ENCODE peak calls at places on chromosome 2, in four cellular contexts. Z is A549, H is K562, P is HepG2. S is an unnamed sample.

GRCh38 chr2:223587301-223587700 is 14.9 kb downstream of the SCG2 start:
- DNase-seq in Z (no peak), H (no peak), P (no peak), S (no peak)

GRCh38 chr2:113216321-113216720 is 42.5 kb downstream of the PSD4 start:
- DNase-seq in Z (no peak), H (no peak), P (no peak), S (no peak)

GRCh38 chr2:189657867-189658266 is 3.4 kb upstream of the ASNSD1 start:
- DNase-seq in Z (no peak), H (peak; percentile 14), P (no peak), S (peak; percentile 47)

GRCh38 chr2:142682528-142682927 is 194.9 kb upstream of the KYNU start:
- DNase-seq in Z (peak; percentile 13), H (no peak), P (peak; percentile 32), S (no peak)

GRCh38 chr2:70181363-70181956 is 9.4 kb downstream of the C2orf42 start:
- DNase-seq in Z (no peak), H (no peak), P (no peak), S (peak; percentile 88)

GRCh38 chr2:127138281-127138680 is 31.3 kb upstream of the BIN1 start:
- DNase-seq in Z (no peak), H (no peak), P (no peak), S (no peak)

GRCh38 chr2:100978582-100979051 is 23.5 kb upstream of the RPL31 start:
- DNase-seq in Z (no peak), H (no peak), P (no peak), S (no peak)

GRCh38 chr2:207354466-207354865 is 175.3 kb upstream of the CREB1 start:
- DNase-seq in Z (no peak), H (no peak), P (no peak), S (no peak)

GRCh38 chr2:134399096-134399495 is 145.2 kb downstream of the MGAT5 start:
- DNase-seq in Z (no peak), H (no peak), P (no peak), S (no peak)

GRCh38 chr2:23586691-23587090 is 201.7 kb downstream of the KLHL29 start:
- DNase-seq in Z (no peak), H (no peak), P (no peak), S (no peak)

GRCh38 chr2:222707689-222708273 is 36.3 kb downstream of the MOGAT1 start:
- DNase-seq in Z (no peak), H (no peak), P (peak; percentile 83), S (no peak)

GRCh38 chr2:16123881-16124780 is 183.8 kb downstream of the MYCN start:
- DNase-seq in Z (no peak), H (no peak), P (no peak), S (no peak)

GRCh38 chr2:168194784-168195522 is 52.4 kb downstream of the STK39 start:
- DNase-seq in Z (no peak), H (no peak), P (no peak), S (peak; percentile 28)

GRCh38 chr2:159872353-159872752 is 74.3 kb upstream of the CD302 start:
- DNase-seq in Z (no peak), H (no peak), P (no peak), S (no peak)

GRCh38 chr2:159875083-159875482 is 77.1 kb upstream of the CD302 start:
- DNase-seq in Z (no peak), H (no peak), P (no peak), S (no peak)

GRCh38 chr2:159867557-159868330 is 69.7 kb upstream of the CD302 start:
- DNase-seq in Z (no peak), H (no peak), P (no peak), S (no peak)

GRCh38 chr2:159879061-159879604 is 81.1 kb upstream of the CD302 start:
- DNase-seq in Z (no peak), H (no peak), P (no peak), S (peak; percentile 77)

DNA sequence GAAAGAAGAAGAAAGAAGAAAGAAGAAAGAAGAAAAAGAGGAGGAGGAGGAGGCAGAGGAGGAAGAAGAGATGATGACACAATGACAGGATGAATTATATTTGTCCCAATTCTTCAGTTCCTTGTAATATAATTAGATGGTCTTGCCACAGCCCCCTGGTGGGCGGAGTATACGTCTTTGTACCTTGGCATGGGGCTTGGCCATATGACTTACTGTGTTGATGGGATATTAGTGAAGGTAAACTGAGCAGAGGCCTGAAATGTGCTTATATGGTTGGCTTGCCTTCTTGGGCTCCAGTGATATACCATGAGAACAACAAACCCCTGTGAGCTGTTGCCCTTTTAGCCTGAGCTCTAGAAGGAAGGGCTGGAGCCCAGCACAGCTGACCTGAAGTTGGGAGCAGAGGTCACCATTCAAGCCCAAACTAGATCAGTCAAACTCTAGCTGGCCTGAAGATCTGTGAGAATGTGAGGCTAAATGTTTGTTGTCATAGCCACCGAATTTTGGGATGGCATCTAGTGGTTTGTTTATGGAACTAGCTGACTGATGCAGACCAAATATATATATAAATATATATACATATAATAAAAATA is 75.2 kb upstream of the CD302 start:
- DNase-seq in Z (no peak), H (peak; percentile 16), P (no peak), S (no peak)
- TF ChIP-seq POLR2AphosphoS2 in Z (no peak), H (no peak), P (no peak), S (no peak)

GRCh38 chr2:238946586-238947242 is 98.8 kb downstream of the TWIST2 start:
- DNase-seq in Z (no peak), H (no peak), P (no peak), S (no peak)

GRCh38 chr2:238948765-238949641 is 101.1 kb downstream of the TWIST2 start:
- DNase-seq in Z (no peak), H (no peak), P (no peak), S (no peak)

GRCh38 chr2:238947243-238947760 is 99.4 kb downstream of the TWIST2 start:
- DNase-seq in Z (no peak), H (no peak), P (no peak), S (no peak)

GRCh38 chr2:238949710-238950345 is 101.9 kb downstream of the TWIST2 start:
- DNase-seq in Z (no peak), H (no peak), P (no peak), S (no peak)

GRCh38 chr2:238947920-238948710 is 100.2 kb downstream of the TWIST2 start:
- DNase-seq in Z (peak; percentile 39), H (no peak), P (peak; percentile 28), S (no peak)
- H3K4me2 ChIP-seq in Z (peak overlapping the region; percentile 22), H (no peak overlapping the region), P (no peak overlapping the region), S (no peak overlapping the region)

DNA sequence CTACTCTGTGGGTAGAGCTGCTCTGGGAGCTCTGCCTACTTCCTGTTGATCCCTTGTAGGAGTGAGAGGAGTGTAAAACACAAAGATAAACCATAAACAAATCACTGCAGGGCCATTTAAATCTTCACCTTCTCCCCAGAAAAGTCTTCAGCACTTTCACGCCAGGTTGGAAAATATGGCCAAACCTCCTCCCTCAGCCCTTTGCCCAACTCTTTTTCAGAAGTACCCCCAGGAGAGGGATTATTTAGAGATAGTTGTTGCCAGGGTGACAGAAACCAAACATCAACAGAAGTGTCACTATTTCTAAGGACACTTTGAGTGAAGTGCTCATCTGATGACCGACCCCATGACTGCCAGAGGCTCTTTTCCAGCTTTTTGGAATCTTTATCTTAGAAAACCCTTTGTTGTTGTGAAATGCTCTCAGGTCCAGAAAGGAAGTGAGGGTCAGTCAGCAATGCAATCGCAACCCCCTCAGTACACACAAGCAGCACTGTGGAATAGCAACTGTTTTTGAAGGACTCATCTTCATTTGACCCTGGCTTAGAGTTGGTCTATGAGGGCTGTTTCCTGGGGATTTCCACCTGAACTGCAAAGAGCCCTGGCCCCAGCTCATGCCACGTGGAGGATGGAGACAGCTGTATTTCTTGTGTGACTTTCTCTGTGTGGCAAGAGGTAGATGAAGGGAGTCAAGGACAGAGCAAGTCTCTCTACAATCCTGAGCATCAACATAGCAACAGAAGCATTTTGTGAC is 114.0 kb upstream of the STON1 start:
- DNase-seq in Z (no peak), H (no peak), P (peak; percentile 88), S (no peak)
- TF ChIP-seq POLR2AphosphoS2 in Z (no peak), H (no peak), P (no peak), S (no peak)

GRCh38 chr2:46015671-46016070 is 281.5 kb upstream of the EPAS1 start:
- DNase-seq in Z (no peak), H (no peak), P (no peak), S (no peak)
- H3K4me2 ChIP-seq in Z (no peak overlapping the region), H (no peak overlapping the region), P (no peak overlapping the region), S (no peak overlapping the region)

GRCh38 chr2:235926229-235926628 is 242.0 kb downstream of the GBX2 start:
- DNase-seq in Z (no peak), H (no peak), P (no peak), S (no peak)
- TF ChIP-seq POLR2AphosphoS2 in Z (no peak), H (no peak), P (no peak), S (no peak)

GRCh38 chr2:218326315-218326714 is 30.3 kb upstream of the CATIP start:
- DNase-seq in Z (no peak), H (no peak), P (no peak), S (no peak)

GRCh38 chr2:218328294-218328693 is 28.4 kb upstream of the CATIP start:
- DNase-seq in Z (no peak), H (no peak), P (no peak), S (no peak)

GRCh38 chr2:218327451-218327850 is 29.2 kb upstream of the CATIP start:
- DNase-seq in Z (no peak), H (peak; percentile 38), P (no peak), S (no peak)

GRCh38 chr2:218329826-218330651 is 26.6 kb upstream of the CATIP start:
- DNase-seq in Z (no peak), H (no peak), P (no peak), S (peak; percentile 59)

GRCh38 chr2:218329027-218329825 is 27.4 kb upstream of the CATIP start:
- DNase-seq in Z (no peak), H (no peak), P (no peak), S (peak; percentile 77)
- H3K4me2 ChIP-seq in Z (no peak overlapping the region), H (no peak overlapping the region), P (no peak overlapping the region), S (peak overlapping the region; percentile 78)

GRCh38 chr2:231287696-231288095 is 89.3 kb downstream of the ARMC9 start:
- DNase-seq in Z (no peak), H (no peak), P (no peak), S (no peak)

GRCh38 chr2:231292472-231293134 is 94.2 kb downstream of the ARMC9 start:
- DNase-seq in Z (no peak), H (no peak), P (no peak), S (no peak)

GRCh38 chr2:231288535-231289078 is 90.2 kb downstream of the ARMC9 start:
- DNase-seq in Z (no peak), H (no peak), P (no peak), S (no peak)

GRCh38 chr2:231286964-231287363 is 88.5 kb downstream of the ARMC9 start:
- DNase-seq in Z (no peak), H (no peak), P (no peak), S (no peak)
- TF ChIP-seq POLR2AphosphoS2 in Z (no peak), H (no peak), P (no peak), S (no peak)

DNA sequence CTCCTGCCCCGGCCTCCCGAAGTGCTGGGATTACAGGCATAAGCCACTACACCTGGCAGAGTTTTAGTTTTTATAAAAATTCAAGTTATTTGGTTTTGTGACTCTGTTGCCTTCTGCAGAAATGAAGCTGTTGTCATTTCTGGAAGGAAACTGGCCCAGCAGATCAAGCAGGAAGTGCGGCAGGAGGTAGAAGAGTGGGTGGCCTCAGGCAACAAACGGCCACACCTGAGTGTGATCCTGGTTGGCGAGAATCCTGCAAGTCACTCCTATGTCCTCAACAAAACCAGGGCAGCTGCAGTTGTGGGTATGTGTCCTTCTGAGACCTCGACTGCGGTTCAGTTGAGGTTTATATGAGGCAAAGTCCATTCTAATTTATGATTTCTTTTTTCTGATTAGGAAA is 7.2 kb downstream of the MTHFD2 start:
- DNase-seq in Z (no peak), H (peak; percentile 52), P (no peak), S (no peak)
- H3K4me2 ChIP-seq in Z (peak overlapping the region; percentile 30), H (peak overlapping the region; percentile 19), P (no peak overlapping the region), S (peak overlapping the region; percentile 74)

GRCh38 chr2:75090770-75091515 is 108.4 kb downstream of the TACR1 start:
- DNase-seq in Z (no peak), H (peak; percentile 65), P (no peak), S (no peak)
- TF ChIP-seq POLR2AphosphoS2 in Z (no peak), H (no peak), P (no peak), S (no peak)